ENCODE peak calls at places on chromosomes 7 and 10, in eight cellular contexts. One of them, this sample, is unnamed. For H3K9me3, H3K4me1 and H3K27me3, the result is how much of the 10 kb centered on the place peaks cover.

GRCh38 chr7:1961776-1962276 is 270.9 kb downstream of the MAD1L1 start:
- DNase-seq in stomach: no peak
- DNase-seq in right cardiac atrium: no peak
- DNase-seq in endothelial cell of umbilical vein: peak
- DNase-seq in small intestine: no peak
- DNase-seq in CD8-positive, alpha-beta T cell: peak
- DNase-seq in ascending aorta: no peak
- DNase-seq in gastrocnemius medialis: no peak
- DNase-seq in this sample: no peak

GRCh38 chr10:33126742-33127141 is 168.7 kb upstream of the ITGB1 start:
- DNase-seq in CD8-positive, alpha-beta T cell: no peak
- DNase-seq in ascending aorta: no peak
- DNase-seq in gastrocnemius medialis: no peak
- DNase-seq in stomach: no peak
- DNase-seq in right cardiac atrium: no peak
- DNase-seq in endothelial cell of umbilical vein: no peak
- DNase-seq in small intestine: no peak
- DNase-seq in this sample: no peak

GRCh38 chr7:32043688-32044087 is 26.5 kb downstream of the PDE1C start:
- DNase-seq in CD8-positive, alpha-beta T cell: no peak
- DNase-seq in ascending aorta: no peak
- DNase-seq in right cardiac atrium: no peak
- DNase-seq in gastrocnemius medialis: no peak
- DNase-seq in small intestine: no peak
- DNase-seq in stomach: no peak
- DNase-seq in endothelial cell of umbilical vein: no peak
- DNase-seq in this sample: no peak

GRCh38 chr10:123301077-123301875 is 147.1 kb downstream of the BUB3 start:
- DNase-seq in endothelial cell of umbilical vein: peak
- DNase-seq in small intestine: no peak
- DNase-seq in ascending aorta: no peak
- DNase-seq in CD8-positive, alpha-beta T cell: no peak
- DNase-seq in gastrocnemius medialis: peak
- DNase-seq in right cardiac atrium: peak
- DNase-seq in stomach: no peak
- DNase-seq in this sample: no peak

GRCh38 chr10:24617771-24618396 is 105.8 kb downstream of the ARHGAP21 start:
- DNase-seq in gastrocnemius medialis: peak
- DNase-seq in CD8-positive, alpha-beta T cell: no peak
- DNase-seq in right cardiac atrium: peak
- DNase-seq in ascending aorta: no peak
- DNase-seq in small intestine: peak
- DNase-seq in stomach: peak
- DNase-seq in endothelial cell of umbilical vein: peak
- DNase-seq in this sample: no peak

GRCh38 chr10:99435986-99436633 is 5.7 kb upstream of the GOT1 start:
- DNase-seq in CD8-positive, alpha-beta T cell: no peak
- DNase-seq in stomach: no peak
- DNase-seq in ascending aorta: no peak
- DNase-seq in small intestine: peak
- DNase-seq in gastrocnemius medialis: no peak
- DNase-seq in right cardiac atrium: no peak
- DNase-seq in endothelial cell of umbilical vein: peak
- DNase-seq in this sample: no peak

GRCh38 chr10:91694170-91694794 is 61.4 kb upstream of the PPP1R3C start:
- DNase-seq in stomach: no peak
- DNase-seq in CD8-positive, alpha-beta T cell: no peak
- DNase-seq in right cardiac atrium: no peak
- DNase-seq in endothelial cell of umbilical vein: peak
- DNase-seq in ascending aorta: no peak
- DNase-seq in gastrocnemius medialis: no peak
- DNase-seq in small intestine: peak
- DNase-seq in this sample: no peak

GRCh38 chr7:18426564-18427226 is 68.9 kb upstream of the HDAC9 start:
- DNase-seq in stomach: no peak
- DNase-seq in gastrocnemius medialis: no peak
- DNase-seq in CD8-positive, alpha-beta T cell: no peak
- DNase-seq in right cardiac atrium: no peak
- DNase-seq in ascending aorta: no peak
- DNase-seq in small intestine: no peak
- DNase-seq in endothelial cell of umbilical vein: peak
- DNase-seq in this sample: no peak

GRCh38 chr10:54094321-54094720 is 706.7 kb downstream of the PCDH15 start:
- DNase-seq in gastrocnemius medialis: no peak
- DNase-seq in stomach: no peak
- DNase-seq in right cardiac atrium: no peak
- DNase-seq in CD8-positive, alpha-beta T cell: no peak
- DNase-seq in ascending aorta: no peak
- DNase-seq in endothelial cell of umbilical vein: no peak
- DNase-seq in small intestine: no peak
- DNase-seq in this sample: no peak

GRCh38 chr7:2475678-2476015 is 551 bp downstream of the GRIFIN start:
- DNase-seq in CD8-positive, alpha-beta T cell: no peak
- DNase-seq in right cardiac atrium: no peak
- DNase-seq in ascending aorta: no peak
- DNase-seq in endothelial cell of umbilical vein: no peak
- DNase-seq in small intestine: no peak
- DNase-seq in gastrocnemius medialis: no peak
- DNase-seq in stomach: no peak
- DNase-seq in this sample: no peak

GRCh38 chr10:131081386-131081785 is 230.1 kb downstream of the TCERG1L start:
- DNase-seq in CD8-positive, alpha-beta T cell: no peak
- DNase-seq in ascending aorta: no peak
- DNase-seq in gastrocnemius medialis: no peak
- DNase-seq in endothelial cell of umbilical vein: no peak
- DNase-seq in right cardiac atrium: no peak
- DNase-seq in stomach: no peak
- DNase-seq in small intestine: no peak
- DNase-seq in this sample: no peak

GRCh38 chr10:51489009-51489408 is 210.4 kb downstream of the CSTF2T start:
- DNase-seq in small intestine: no peak
- DNase-seq in right cardiac atrium: no peak
- DNase-seq in gastrocnemius medialis: no peak
- DNase-seq in ascending aorta: no peak
- DNase-seq in CD8-positive, alpha-beta T cell: no peak
- DNase-seq in endothelial cell of umbilical vein: no peak
- DNase-seq in stomach: no peak
- DNase-seq in this sample: no peak

GRCh38 chr7:23121175-23121574 is 15.6 kb downstream of the KLHL7 start:
- DNase-seq in stomach: no peak
- DNase-seq in ascending aorta: no peak
- DNase-seq in gastrocnemius medialis: no peak
- DNase-seq in endothelial cell of umbilical vein: no peak
- DNase-seq in small intestine: no peak
- DNase-seq in right cardiac atrium: no peak
- DNase-seq in CD8-positive, alpha-beta T cell: no peak
- DNase-seq in this sample: no peak

GRCh38 chr7:116571037-116571436 is 46.2 kb downstream of the CAV1 start:
- DNase-seq in ascending aorta: no peak
- DNase-seq in stomach: no peak
- DNase-seq in CD8-positive, alpha-beta T cell: no peak
- DNase-seq in endothelial cell of umbilical vein: peak
- DNase-seq in small intestine: no peak
- DNase-seq in right cardiac atrium: no peak
- DNase-seq in gastrocnemius medialis: no peak
- DNase-seq in this sample: no peak

GRCh38 chr7:156192921-156193320 is 380.7 kb upstream of the SHH start:
- DNase-seq in small intestine: no peak
- DNase-seq in CD8-positive, alpha-beta T cell: no peak
- DNase-seq in ascending aorta: no peak
- DNase-seq in stomach: no peak
- DNase-seq in right cardiac atrium: no peak
- DNase-seq in gastrocnemius medialis: no peak
- DNase-seq in endothelial cell of umbilical vein: no peak
- DNase-seq in this sample: no peak

GRCh38 chr10:78434886-78435285 is 401.2 kb downstream of the RPS24 start:
- DNase-seq in CD8-positive, alpha-beta T cell: no peak
- DNase-seq in small intestine: no peak
- DNase-seq in gastrocnemius medialis: no peak
- DNase-seq in endothelial cell of umbilical vein: peak
- DNase-seq in right cardiac atrium: no peak
- DNase-seq in ascending aorta: no peak
- DNase-seq in stomach: no peak
- DNase-seq in this sample: no peak

GRCh38 chr7:78576196-78576595 is 777.6 kb downstream of the PHTF2 start:
- DNase-seq in CD8-positive, alpha-beta T cell: no peak
- DNase-seq in right cardiac atrium: no peak
- DNase-seq in gastrocnemius medialis: no peak
- DNase-seq in stomach: no peak
- DNase-seq in small intestine: no peak
- DNase-seq in ascending aorta: no peak
- DNase-seq in endothelial cell of umbilical vein: no peak
- DNase-seq in this sample: no peak

GRCh38 chr7:15332962-15333361 is 228.9 kb downstream of the AGMO start:
- DNase-seq in right cardiac atrium: no peak
- DNase-seq in CD8-positive, alpha-beta T cell: no peak
- DNase-seq in small intestine: no peak
- DNase-seq in ascending aorta: no peak
- DNase-seq in endothelial cell of umbilical vein: no peak
- DNase-seq in stomach: no peak
- DNase-seq in gastrocnemius medialis: no peak
- DNase-seq in this sample: no peak
- H3K9me3 ChIP-seq in right cardiac atrium: under half
- H3K9me3 ChIP-seq in CD8-positive, alpha-beta T cell: under half
- H3K9me3 ChIP-seq in small intestine: under half
- H3K9me3 ChIP-seq in ascending aorta: under half
- H3K9me3 ChIP-seq in endothelial cell of umbilical vein: under half
- H3K9me3 ChIP-seq in stomach: under half
- H3K9me3 ChIP-seq in gastrocnemius medialis: under half
- H3K9me3 ChIP-seq in this sample: under half

GRCh38 chr10:103851261-103851660 is 4.1 kb downstream of the SH3PXD2A start:
- DNase-seq in endothelial cell of umbilical vein: no peak
- DNase-seq in stomach: no peak
- DNase-seq in ascending aorta: no peak
- DNase-seq in CD8-positive, alpha-beta T cell: no peak
- DNase-seq in gastrocnemius medialis: no peak
- DNase-seq in right cardiac atrium: no peak
- DNase-seq in small intestine: no peak
- DNase-seq in this sample: no peak

GRCh38 chr10:103847909-103848468 is 7.4 kb downstream of the SH3PXD2A start:
- DNase-seq in ascending aorta: no peak
- DNase-seq in CD8-positive, alpha-beta T cell: no peak
- DNase-seq in stomach: no peak
- DNase-seq in endothelial cell of umbilical vein: no peak
- DNase-seq in right cardiac atrium: no peak
- DNase-seq in gastrocnemius medialis: no peak
- DNase-seq in small intestine: no peak
- DNase-seq in this sample: no peak

GRCh38 chr10:103850572-103850895 is 4.8 kb downstream of the SH3PXD2A start:
- DNase-seq in right cardiac atrium: peak
- DNase-seq in endothelial cell of umbilical vein: no peak
- DNase-seq in small intestine: no peak
- DNase-seq in ascending aorta: no peak
- DNase-seq in CD8-positive, alpha-beta T cell: no peak
- DNase-seq in gastrocnemius medialis: no peak
- DNase-seq in stomach: no peak
- DNase-seq in this sample: no peak

GRCh38 chr10:103849880-103850571 is 5.3 kb downstream of the SH3PXD2A start:
- DNase-seq in endothelial cell of umbilical vein: peak
- DNase-seq in gastrocnemius medialis: no peak
- DNase-seq in ascending aorta: no peak
- DNase-seq in small intestine: no peak
- DNase-seq in stomach: no peak
- DNase-seq in CD8-positive, alpha-beta T cell: no peak
- DNase-seq in right cardiac atrium: peak
- DNase-seq in this sample: peak

GRCh38 chr10:103849212-103849877 is 6.0 kb downstream of the SH3PXD2A start:
- DNase-seq in small intestine: no peak
- DNase-seq in stomach: no peak
- DNase-seq in right cardiac atrium: peak
- DNase-seq in CD8-positive, alpha-beta T cell: no peak
- DNase-seq in endothelial cell of umbilical vein: no peak
- DNase-seq in ascending aorta: no peak
- DNase-seq in gastrocnemius medialis: no peak
- DNase-seq in this sample: no peak
- H3K4me1 ChIP-seq in small intestine: under half
- H3K4me1 ChIP-seq in stomach: half or more
- H3K4me1 ChIP-seq in right cardiac atrium: under half
- H3K4me1 ChIP-seq in CD8-positive, alpha-beta T cell: under half
- H3K4me1 ChIP-seq in endothelial cell of umbilical vein: under half
- H3K4me1 ChIP-seq in ascending aorta: under half
- H3K4me1 ChIP-seq in gastrocnemius medialis: half or more
- H3K4me1 ChIP-seq in this sample: under half

DNA sequence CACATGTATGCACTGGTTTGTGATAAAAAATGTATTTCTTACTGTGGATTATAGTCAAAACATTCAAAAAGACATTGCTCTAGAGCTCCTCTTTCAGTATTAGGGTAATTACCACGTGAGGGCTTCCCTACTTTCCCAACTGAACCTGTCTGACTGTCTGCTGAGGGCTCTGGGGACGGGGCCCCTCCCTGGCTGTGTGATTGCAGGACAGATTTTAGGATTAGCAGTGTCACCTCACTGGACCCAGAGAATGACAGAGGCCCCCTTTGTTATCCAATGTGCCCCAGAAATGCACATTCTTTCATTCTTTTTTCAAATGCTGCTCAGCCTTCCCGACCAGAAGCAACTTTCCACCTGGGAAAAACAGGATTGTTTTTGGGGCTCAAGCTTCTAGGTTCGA is 43.6 kb upstream of the MXI1 start:
- DNase-seq in stomach: no peak
- DNase-seq in small intestine: no peak
- DNase-seq in CD8-positive, alpha-beta T cell: no peak
- DNase-seq in ascending aorta: no peak
- DNase-seq in endothelial cell of umbilical vein: no peak
- DNase-seq in gastrocnemius medialis: no peak
- DNase-seq in right cardiac atrium: no peak
- DNase-seq in this sample: no peak
- H3K27me3 ChIP-seq in stomach: under half
- H3K27me3 ChIP-seq in small intestine: under half
- H3K27me3 ChIP-seq in CD8-positive, alpha-beta T cell: under half
- H3K27me3 ChIP-seq in ascending aorta: under half
- H3K27me3 ChIP-seq in endothelial cell of umbilical vein: under half
- H3K27me3 ChIP-seq in gastrocnemius medialis: under half
- H3K27me3 ChIP-seq in right cardiac atrium: under half
- H3K27me3 ChIP-seq in this sample: under half

GRCh38 chr7:138555684-138556083 is 95.6 kb downstream of the TRIM24 start:
- DNase-seq in endothelial cell of umbilical vein: no peak
- DNase-seq in CD8-positive, alpha-beta T cell: no peak
- DNase-seq in small intestine: no peak
- DNase-seq in stomach: no peak
- DNase-seq in ascending aorta: no peak
- DNase-seq in right cardiac atrium: no peak
- DNase-seq in gastrocnemius medialis: no peak
- DNase-seq in this sample: no peak

GRCh38 chr7:138554674-138555073 is 94.6 kb downstream of the TRIM24 start:
- DNase-seq in gastrocnemius medialis: no peak
- DNase-seq in endothelial cell of umbilical vein: no peak
- DNase-seq in stomach: no peak
- DNase-seq in CD8-positive, alpha-beta T cell: no peak
- DNase-seq in right cardiac atrium: no peak
- DNase-seq in small intestine: no peak
- DNase-seq in ascending aorta: no peak
- DNase-seq in this sample: no peak

GRCh38 chr7:138563808-138564207 is 103.7 kb downstream of the TRIM24 start:
- DNase-seq in endothelial cell of umbilical vein: no peak
- DNase-seq in stomach: no peak
- DNase-seq in gastrocnemius medialis: no peak
- DNase-seq in CD8-positive, alpha-beta T cell: no peak
- DNase-seq in right cardiac atrium: no peak
- DNase-seq in ascending aorta: no peak
- DNase-seq in small intestine: no peak
- DNase-seq in this sample: no peak

GRCh38 chr7:138556771-138557484 is 96.9 kb downstream of the TRIM24 start:
- DNase-seq in CD8-positive, alpha-beta T cell: no peak
- DNase-seq in endothelial cell of umbilical vein: no peak
- DNase-seq in right cardiac atrium: no peak
- DNase-seq in stomach: no peak
- DNase-seq in ascending aorta: no peak
- DNase-seq in small intestine: no peak
- DNase-seq in gastrocnemius medialis: no peak
- DNase-seq in this sample: no peak

GRCh38 chr7:138559448-138559847 is 99.4 kb downstream of the TRIM24 start:
- DNase-seq in CD8-positive, alpha-beta T cell: no peak
- DNase-seq in gastrocnemius medialis: no peak
- DNase-seq in stomach: no peak
- DNase-seq in endothelial cell of umbilical vein: no peak
- DNase-seq in ascending aorta: no peak
- DNase-seq in small intestine: no peak
- DNase-seq in right cardiac atrium: no peak
- DNase-seq in this sample: no peak
- H3K9me3 ChIP-seq in CD8-positive, alpha-beta T cell: under half
- H3K9me3 ChIP-seq in gastrocnemius medialis: under half
- H3K9me3 ChIP-seq in stomach: under half
- H3K9me3 ChIP-seq in endothelial cell of umbilical vein: under half
- H3K9me3 ChIP-seq in ascending aorta: under half
- H3K9me3 ChIP-seq in small intestine: under half
- H3K9me3 ChIP-seq in right cardiac atrium: under half
- H3K9me3 ChIP-seq in this sample: half or more

This sample was measured in thoracic aorta.